ENCODE peak calls at places on chromosomes 7 and 10, in seven cellular contexts. T is astrocyte of the spinal cord, E is HepG2, L is lower lobe of right lung, K is A549, M is mammary epithelial cell, V is cardiac fibroblast. D is an unnamed sample.

GRCh38 chr7:92753614-92754013 is 82.8 kb downstream of the CDK6 start:
- DNase-seq in K (no peak), L (no peak), T (peak; percentile 34), V (no peak), E (no peak), M (peak; percentile 89), D (peak; percentile 82)

GRCh38 chr10:122165492-122165832 is 105.6 kb upstream of the BTBD16 start:
- DNase-seq in E (no peak), L (no peak), T (no peak), V (no peak), K (no peak), M (no peak), D (no peak)

GRCh38 chr7:3194501-3195141 is 106.4 kb upstream of the SDK1 start:
- DNase-seq in L (peak; percentile 51), M (peak; percentile 57), V (peak; percentile 83), T (peak; percentile 98), E (peak; percentile 97), K (peak; percentile 86), D (peak; percentile 2)

GRCh38 chr7:82442492-82443043 is 1.0 kb downstream of the CACNA2D1 start:
- DNase-seq in T (peak; percentile 39), M (peak; percentile 67), V (peak; percentile 36), K (peak; percentile 38), L (no peak), E (no peak), D (peak; percentile 46)

GRCh38 chr10:88239212-88239611 is 343.9 kb downstream of the RNLS start:
- DNase-seq in E (no peak), M (peak; percentile 14), K (no peak), V (no peak), L (no peak), T (no peak), D (no peak)

GRCh38 chr7:127245582-127245981 is 7.2 kb downstream of the GRM8 start:
- DNase-seq in E (no peak), M (no peak), L (no peak), K (no peak), T (no peak), V (no peak), D (no peak)

GRCh38 chr7:151917791-151918311 is 38.4 kb upstream of the GALNTL5 start:
- DNase-seq in M (no peak), T (no peak), L (no peak), V (no peak), K (peak; percentile 55), E (no peak), D (no peak)

GRCh38 chr7:2944729-2945128 is 98.9 kb downstream of the CARD11 start:
- DNase-seq in K (no peak), V (no peak), E (no peak), T (no peak), M (no peak), L (peak; percentile 20), D (no peak)

GRCh38 chr10:69459893-69460575 is 8.8 kb downstream of the TSPAN15 start:
- DNase-seq in K (no peak), T (no peak), L (no peak), V (no peak), E (no peak), M (no peak), D (no peak)

GRCh38 chr7:80225361-80225760 is 90.7 kb downstream of the GNAI1 start:
- DNase-seq in L (no peak), V (peak; percentile 56), K (no peak), T (no peak), E (no peak), M (no peak), D (no peak)

GRCh38 chr10:62072901-62073300 is 171.4 kb downstream of the ARID5B start:
- DNase-seq in L (no peak), E (no peak), V (no peak), M (no peak), K (no peak), T (no peak), D (no peak)

DNA sequence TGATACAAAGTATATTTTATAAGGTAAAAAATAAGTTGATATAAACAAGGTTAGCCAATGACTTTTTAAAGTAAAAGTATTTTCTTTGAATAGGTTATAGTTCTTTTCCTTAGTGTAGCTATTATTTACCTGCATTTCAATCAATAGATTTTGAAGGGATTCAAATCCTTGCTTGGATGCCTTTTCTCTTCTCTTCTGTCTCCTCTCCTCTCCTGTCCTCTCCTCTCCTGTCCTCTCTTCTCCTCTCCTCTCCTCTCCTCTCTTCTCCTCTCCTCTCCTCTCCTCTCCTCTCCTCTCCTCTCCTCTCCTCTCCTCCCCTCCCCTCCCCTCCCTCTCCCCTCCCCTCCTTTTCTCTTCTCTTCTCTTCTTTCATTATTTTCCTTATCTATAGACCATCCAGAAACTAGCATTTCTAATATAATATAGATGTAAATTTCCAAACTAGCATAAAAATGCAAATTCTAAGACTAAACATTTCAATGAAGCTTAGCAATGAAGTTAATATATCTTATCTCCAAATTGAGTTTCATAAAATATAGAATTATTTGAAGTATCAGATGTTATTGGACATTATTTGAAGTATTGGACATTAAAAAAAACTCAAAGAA is 60.5 kb upstream of the PRKCQ start:
- DNase-seq in T (no peak), L (no peak), K (no peak), M (no peak), E (no peak), V (no peak), D (no peak)
- TF ChIP-seq CTCF in T (no peak), L (no peak), K (no peak), M (no peak), E (no peak), V (no peak), D (no peak)

DNA sequence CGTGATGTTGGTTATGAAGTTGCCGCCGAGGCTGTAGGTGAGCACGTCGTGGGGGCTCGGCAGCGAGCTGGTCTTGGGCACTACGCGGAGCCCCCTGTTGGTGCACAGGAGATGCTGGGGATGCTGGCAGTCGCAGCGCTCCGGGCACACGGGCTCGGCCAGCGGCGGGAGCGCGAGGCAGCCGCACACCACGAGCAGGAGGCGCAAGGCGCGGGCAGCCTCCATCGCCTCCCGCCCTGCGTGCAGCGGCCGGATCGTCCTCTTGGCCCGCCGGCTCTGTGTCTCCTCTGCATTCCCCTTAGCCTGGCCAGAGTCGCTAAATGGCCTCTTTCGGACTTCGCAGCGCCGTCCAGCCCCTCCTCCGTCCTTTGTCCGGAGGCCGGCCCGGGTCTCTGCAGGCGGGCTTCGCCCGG is 302 bp downstream of the TRIL start:
- DNase-seq in K (no peak), M (no peak), L (no peak), V (no peak), T (peak; percentile 7), E (no peak), D (peak; percentile 10)
- TF ChIP-seq CTCF in K (no peak), M (no peak), L (no peak), V (no peak), T (no peak), E (no peak), D (no peak)

GRCh38 chr7:116525913-116526857 is 1.3 kb downstream of the CAV1 start:
- DNase-seq in L (peak; percentile 85), V (peak; percentile 87), M (peak; percentile 77), K (peak; percentile 90), T (peak; percentile 89), E (no peak), D (peak; percentile 83)
- TF ChIP-seq CTCF in L (peak; percentile 87), V (peak; percentile 34), M (peak; percentile 47), K (peak; percentile 86), T (peak; percentile 66), E (peak; percentile 71), D (peak; percentile 44)

DNA sequence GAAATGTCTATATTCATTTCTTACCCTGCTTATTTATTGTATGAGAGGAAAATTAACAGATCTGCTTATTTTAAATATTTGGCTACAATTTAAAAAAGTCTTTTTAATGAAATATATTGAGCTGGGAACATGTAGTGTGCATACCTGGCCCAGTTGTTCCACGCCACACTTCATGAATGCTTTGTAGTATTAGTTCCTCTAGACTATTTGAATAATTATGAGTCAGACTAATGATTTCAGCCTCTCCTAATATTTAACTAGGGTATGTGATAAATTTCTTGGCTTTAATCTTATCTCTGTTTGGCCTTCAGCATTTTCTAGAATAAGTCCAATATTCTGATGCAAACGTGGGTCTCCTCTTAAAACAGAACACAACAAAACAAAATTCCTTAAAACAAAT is 226.6 kb downstream of the CREB5 start:
- DNase-seq in E (no peak), L (no peak), T (no peak), M (no peak), V (no peak), K (no peak), D (no peak)
- TF ChIP-seq CTCF in E (no peak), L (no peak), T (no peak), M (no peak), V (no peak), K (no peak), D (no peak)

DNA sequence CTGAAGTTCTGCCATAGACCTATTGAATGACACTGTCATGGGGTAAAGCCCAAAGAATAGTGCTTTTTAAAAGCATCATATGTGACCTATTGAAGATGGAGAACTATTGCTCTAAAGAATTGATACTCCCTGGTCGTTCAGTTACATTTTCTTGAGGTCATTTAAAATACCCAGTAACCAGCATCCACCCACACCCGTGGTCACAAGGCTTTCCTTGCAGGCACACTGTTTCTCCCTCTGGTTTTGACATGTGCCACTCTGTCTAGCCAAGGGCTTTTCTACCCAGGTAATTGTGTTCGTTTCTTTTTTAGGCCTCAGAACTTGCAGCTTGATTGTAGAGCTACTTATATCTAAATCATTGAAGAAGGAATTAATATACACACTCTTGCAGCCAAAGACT is 68.3 kb upstream of the LYZL2 start:
- DNase-seq in T (no peak), E (no peak), V (no peak), M (no peak), K (no peak), L (no peak), D (no peak)
- TF ChIP-seq CTCF in T (no peak), E (no peak), V (no peak), M (no peak), K (no peak), L (no peak), D (no peak)

GRCh38 chr10:29482591-29483421 is 152.0 kb downstream of the SVIL start:
- DNase-seq in T (peak; percentile 87), M (no peak), L (no peak), E (peak; percentile 24), K (no peak), V (peak; percentile 75), D (no peak)
- TF ChIP-seq CTCF in T (no peak), M (no peak), L (no peak), E (peak; percentile 44), K (no peak), V (no peak), D (no peak)

DNA sequence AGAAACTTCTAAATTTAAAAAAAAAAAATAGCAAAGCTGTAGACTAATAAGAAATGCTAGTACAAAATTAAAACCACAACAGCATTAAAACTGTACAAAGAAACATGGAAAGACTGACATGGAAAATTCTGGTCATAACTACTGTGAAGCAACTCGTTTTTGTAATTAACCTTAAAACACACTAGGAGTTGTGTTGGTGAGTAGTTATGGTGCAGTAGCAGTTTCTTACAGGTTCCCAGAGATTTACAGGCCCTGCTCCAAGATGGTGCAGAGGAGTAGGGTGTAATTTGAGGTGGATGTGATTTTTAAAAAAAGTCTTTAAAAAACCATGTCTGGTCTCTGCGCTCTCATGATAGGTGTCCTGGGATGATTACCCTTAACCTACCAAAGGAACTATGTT is 31.0 kb downstream of the TNKS2 start:
- DNase-seq in L (no peak), T (no peak), V (no peak), E (no peak), M (no peak), K (no peak), D (no peak)
- TF ChIP-seq CTCF in L (no peak), T (no peak), V (no peak), E (no peak), M (no peak), K (no peak), D (no peak)

GRCh38 chr10:116112232-116113231 is 160.5 kb downstream of the GFRA1 start:
- DNase-seq in T (peak; percentile 65), L (no peak), V (no peak), K (no peak), E (no peak), M (no peak), D (no peak)
- TF ChIP-seq CTCF in T (no peak), L (no peak), V (no peak), K (no peak), E (no peak), M (no peak), D (no peak)